ENCODE peak calls at places on chromosomes 7 and 10, in ten cellular contexts. B is AG04450; S is heart right ventricle; D is progenitor cell of endocrine pancreas; O is activated B cell treated with CpG ODN at 0.5 μM for 24 hours; V is osteocyte; X is spleen; L is CD8-positive, alpha-beta T cell; M is upper lobe of right lung; K is D721Med. Q is an unnamed sample.

GRCh38 chr10:120942806-120943413 is 91.7 kb downstream of the WDR11 start:
- DNase-seq in B (peak), D (peak), X (peak), V (peak), O (peak), L (peak), K (no peak), M (peak), S (peak), Q (peak)

GRCh38 chr10:116961305-116962251 is 43.4 kb downstream of the SHTN1 start:
- DNase-seq in S (no peak), D (no peak), B (no peak), O (no peak), V (no peak), X (no peak), L (no peak), K (no peak), M (no peak), Q (no peak)

GRCh38 chr10:27779462-27779861 is 33.8 kb upstream of the MKX start:
- DNase-seq in M (no peak), X (no peak), V (no peak), K (no peak), B (no peak), S (no peak), O (no peak), D (no peak), L (no peak), Q (no peak)

GRCh38 chr10:86197166-86197790 is 169.3 kb downstream of the GRID1 start:
- DNase-seq in V (peak), B (no peak), M (peak), L (no peak), O (no peak), X (peak), D (no peak), K (no peak), S (no peak), Q (no peak)

GRCh38 chr10:37819797-37820196 is 37.6 kb downstream of the ZNF248 start:
- DNase-seq in M (no peak), X (no peak), V (no peak), K (no peak), D (no peak), L (no peak), B (no peak), O (no peak), S (no peak), Q (no peak)

GRCh38 chr7:66505531-66506451 is 122.9 kb upstream of the KCTD7 start:
- DNase-seq in X (peak), K (no peak), V (no peak), L (peak), M (no peak), D (no peak), S (no peak), B (no peak), O (no peak), Q (no peak)

GRCh38 chr7:91778416-91778815 is 102.1 kb downstream of the MTERF1 start:
- DNase-seq in V (no peak), L (no peak), X (no peak), O (no peak), B (no peak), S (no peak), K (no peak), M (no peak), D (no peak), Q (no peak)

GRCh38 chr7:36289833-36290661 is 99.6 kb upstream of the ANLN start:
- DNase-seq in B (no peak), D (no peak), M (no peak), K (no peak), V (no peak), L (no peak), O (no peak), S (no peak), X (no peak), Q (no peak)

GRCh38 chr10:32379314-32379949 is 32.5 kb upstream of the EPC1 start:
- DNase-seq in D (no peak), O (no peak), X (no peak), S (peak), M (no peak), L (no peak), B (no peak), V (no peak), K (no peak), Q (peak)

GRCh38 chr7:135512135-135512887 is 2.4 kb upstream of the CNOT4 start:
- DNase-seq in D (no peak), O (no peak), X (no peak), M (no peak), K (no peak), V (no peak), L (peak), B (no peak), S (peak), Q (peak)

GRCh38 chr7:18461785-18462467 is 33.6 kb upstream of the HDAC9 start:
- DNase-seq in L (no peak), K (no peak), S (no peak), X (no peak), V (no peak), B (no peak), M (no peak), O (no peak), D (no peak), Q (no peak)

GRCh38 chr7:7517661-7518236 is 17.9 kb downstream of the COL28A1 start:
- DNase-seq in L (no peak), D (no peak), K (no peak), S (no peak), O (no peak), B (no peak), X (no peak), V (no peak), M (no peak), Q (peak)

GRCh38 chr10:109929501-109930219 is 6.3 kb upstream of the XPNPEP1 start:
- DNase-seq in M (no peak), L (no peak), K (no peak), O (no peak), V (no peak), S (no peak), X (no peak), B (no peak), D (no peak), Q (peak)

GRCh38 chr7:102128303-102128702 is 158.4 kb upstream of the SH2B2 start:
- DNase-seq in O (no peak), M (no peak), L (no peak), K (no peak), V (no peak), X (peak), B (no peak), S (no peak), D (no peak), Q (no peak)

GRCh38 chr10:55813451-55814170 is 547.4 kb downstream of the ZWINT start:
- DNase-seq in S (no peak), B (no peak), V (no peak), O (no peak), D (no peak), K (no peak), X (peak), L (no peak), M (no peak), Q (no peak)

GRCh38 chr10:29131952-29132820 is 156.7 kb upstream of the LYZL1 start:
- DNase-seq in X (no peak), V (peak), K (no peak), M (no peak), S (no peak), D (no peak), B (no peak), L (no peak), O (no peak), Q (peak)

GRCh38 chr10:73537288-73537687 is 41.5 kb upstream of the PPP3CB start:
- DNase-seq in X (no peak), D (no peak), O (no peak), L (no peak), M (no peak), B (no peak), K (no peak), S (no peak), V (no peak), Q (no peak)

GRCh38 chr10:73967022-73967429 is 30.9 kb upstream of the VCL start:
- DNase-seq in L (no peak), K (no peak), D (no peak), X (no peak), O (no peak), B (no peak), M (no peak), V (no peak), S (no peak), Q (no peak)

GRCh38 chr10:123301077-123301875 is 147.1 kb downstream of the BUB3 start:
- DNase-seq in X (no peak), S (peak), V (no peak), B (no peak), K (no peak), M (no peak), O (no peak), L (no peak), D (no peak), Q (peak)

GRCh38 chr7:115516341-115516740 is 514.2 kb downstream of the TFEC start:
- DNase-seq in D (no peak), V (no peak), L (no peak), B (no peak), K (no peak), S (no peak), O (no peak), X (no peak), M (no peak), Q (peak)

GRCh38 chr10:132537713-132538020 is at the start of gene INPP5A:
- DNase-seq in L (no peak), D (no peak), X (no peak), O (no peak), K (no peak), M (no peak), B (no peak), V (no peak), S (no peak), Q (no peak)

GRCh38 chr10:80517416-80518142 is 20.1 kb upstream of the SH2D4B start:
- DNase-seq in O (no peak), V (no peak), B (no peak), K (no peak), X (peak), M (no peak), D (no peak), S (no peak), L (no peak), Q (no peak)

GRCh38 chr7:15765753-15766152 is 79.3 kb upstream of the MEOX2 start:
- DNase-seq in D (no peak), B (no peak), O (no peak), M (no peak), V (no peak), L (no peak), X (no peak), S (peak), K (no peak), Q (no peak)

GRCh38 chr10:35217458-35217857 is 90.8 kb downstream of the CREM start:
- DNase-seq in V (no peak), M (no peak), O (no peak), K (no peak), X (no peak), D (no peak), B (no peak), S (peak), L (no peak), Q (no peak)

GRCh38 chr7:35624299-35625186 is 70.4 kb downstream of the HERPUD2 start:
- DNase-seq in S (peak), B (no peak), K (peak), M (no peak), V (no peak), L (peak), D (peak), X (no peak), O (peak), Q (peak)

GRCh38 chr10:131620904-131621303 is 279.9 kb upstream of the PPP2R2D start:
- DNase-seq in L (no peak), S (no peak), B (no peak), D (no peak), V (peak), K (no peak), O (no peak), X (no peak), M (no peak), Q (no peak)

GRCh38 chr10:80452069-80452468 is 2.0 kb upstream of the TSPAN14 start:
- DNase-seq in O (no peak), B (no peak), K (no peak), V (no peak), M (no peak), L (no peak), X (no peak), S (no peak), D (no peak), Q (no peak)

GRCh38 chr10:122876493-122876855 is 2.9 kb downstream of the FAM24B start:
- DNase-seq in B (no peak), X (no peak), S (no peak), V (no peak), L (no peak), D (no peak), K (no peak), O (no peak), M (no peak), Q (no peak)

GRCh38 chr10:89206402-89207180 is 526 bp downstream of the CH25H start:
- DNase-seq in V (peak), M (peak), S (no peak), X (peak), L (peak), B (no peak), D (no peak), K (no peak), O (peak), Q (peak)

GRCh38 chr10:113681533-113682470 is 2.1 kb downstream of the CASP7 start:
- DNase-seq in L (no peak), K (no peak), D (no peak), S (no peak), O (no peak), B (no peak), M (no peak), V (no peak), X (no peak), Q (peak)

GRCh38 chr10:72794260-72794659 is 99.3 kb upstream of the OIT3 start:
- DNase-seq in D (no peak), V (no peak), O (no peak), K (no peak), X (no peak), B (no peak), M (no peak), L (no peak), S (no peak), Q (peak)

GRCh38 chr7:28957064-28957821 is 887 bp downstream of the TRIL start:
- DNase-seq in S (no peak), V (no peak), O (no peak), D (peak), X (peak), L (no peak), B (no peak), K (no peak), M (peak), Q (no peak)

GRCh38 chr7:116809636-116810266 is 52.6 kb upstream of the CAPZA2 start:
- DNase-seq in V (no peak), X (no peak), S (peak), K (no peak), M (no peak), O (no peak), D (no peak), B (peak), L (no peak), Q (peak)

GRCh38 chr10:125559210-125559609 is 123.8 kb downstream of the TEX36 start:
- DNase-seq in X (no peak), K (no peak), M (no peak), S (no peak), L (no peak), O (no peak), V (no peak), D (no peak), B (no peak), Q (no peak)

GRCh38 chr7:45219801-45220200 is 62.2 kb downstream of the RAMP3 start:
- DNase-seq in D (no peak), X (peak), L (no peak), B (no peak), O (no peak), S (no peak), V (peak), M (no peak), K (no peak), Q (no peak)

GRCh38 chr7:80640841-80641240 is 2.4 kb downstream of the CD36 start:
- DNase-seq in B (no peak), L (no peak), D (no peak), K (no peak), M (no peak), S (no peak), O (no peak), X (no peak), V (no peak), Q (peak)

GRCh38 chr7:41315764-41316163 is 387.1 kb downstream of the INHBA start:
- DNase-seq in S (no peak), L (no peak), M (no peak), B (no peak), V (no peak), X (no peak), K (no peak), O (no peak), D (no peak), Q (no peak)

GRCh38 chr7:65915921-65916657 is 43.2 kb downstream of the VKORC1L1 start:
- DNase-seq in D (no peak), K (no peak), S (no peak), O (no peak), L (no peak), B (no peak), X (no peak), V (no peak), M (no peak), Q (no peak)

GRCh38 chr10:30435068-30435422 is 1.1 kb downstream of the MAP3K8 start:
- DNase-seq in D (no peak), K (no peak), S (peak), M (peak), B (no peak), V (peak), X (peak), O (no peak), L (no peak), Q (peak)

GRCh38 chr7:27141591-27142561 is 1.6 kb downstream of the HOXA5 start:
- DNase-seq in L (no peak), M (no peak), K (no peak), V (no peak), S (no peak), X (peak), O (no peak), D (no peak), B (no peak), Q (no peak)
- TF ChIP-seq CTCF in L (no peak), M (no peak), K (no peak), V (no peak), S (no peak), X (no peak), O (no peak), D (peak), B (peak), Q (no peak)

GRCh38 chr10:111098679-111099437 is 22.0 kb downstream of the ADRA2A start:
- DNase-seq in M (peak), S (no peak), D (no peak), B (no peak), K (no peak), L (peak), O (no peak), X (no peak), V (no peak), Q (peak)
- TF ChIP-seq CTCF in M (no peak), S (no peak), D (no peak), B (peak), K (no peak), L (no peak), O (no peak), X (no peak), V (no peak), Q (peak)

GRCh38 chr10:42744134-42744701 is 38.4 kb upstream of the BMS1 start:
- DNase-seq in D (no peak), L (no peak), S (no peak), V (no peak), K (no peak), B (no peak), X (no peak), O (no peak), M (no peak), Q (no peak)
- TF ChIP-seq CTCF in D (no peak), L (no peak), S (no peak), V (no peak), K (no peak), B (no peak), X (no peak), O (no peak), M (no peak), Q (no peak)

GRCh38 chr10:101566333-101567164 is 21.5 kb downstream of the POLL start:
- DNase-seq in D (peak), O (no peak), V (no peak), B (no peak), S (no peak), M (peak), X (no peak), L (no peak), K (no peak), Q (peak)
- TF ChIP-seq CTCF in D (peak), O (no peak), V (no peak), B (no peak), S (no peak), M (no peak), X (no peak), L (no peak), K (no peak), Q (no peak)

DNA sequence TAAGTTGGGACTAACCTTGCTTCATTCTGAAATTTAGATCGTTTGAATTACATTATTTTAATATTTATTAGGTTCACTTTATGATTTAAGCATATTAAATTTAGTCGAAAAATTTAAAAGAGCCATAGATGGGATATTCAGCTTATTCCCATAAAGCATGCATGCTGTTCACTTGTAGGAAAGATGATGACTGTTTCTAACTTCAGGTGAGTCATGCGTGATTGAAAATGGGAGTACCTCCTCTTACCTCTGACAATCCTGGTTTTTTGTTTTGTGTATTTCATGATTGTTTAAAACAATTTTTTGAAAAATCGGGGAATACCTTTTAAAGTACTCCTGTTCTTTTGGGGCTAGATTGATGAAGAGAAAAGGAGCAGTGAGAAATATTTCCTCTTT is 1.4 kb downstream of the TNKS2 start:
- DNase-seq in V (no peak), O (no peak), X (no peak), K (no peak), S (no peak), D (no peak), M (no peak), B (no peak), L (no peak), Q (no peak)
- TF ChIP-seq CTCF in V (no peak), O (no peak), X (no peak), K (no peak), S (no peak), D (no peak), M (no peak), B (no peak), L (no peak), Q (no peak)

GRCh38 chr7:1240296-1240820 is 7.7 kb downstream of the UNCX start:
- DNase-seq in L (no peak), X (peak), D (no peak), V (no peak), S (no peak), K (no peak), B (no peak), M (no peak), O (no peak), Q (no peak)
- TF ChIP-seq CTCF in L (no peak), X (no peak), D (no peak), V (no peak), S (no peak), K (no peak), B (no peak), M (no peak), O (no peak), Q (no peak)

DNA sequence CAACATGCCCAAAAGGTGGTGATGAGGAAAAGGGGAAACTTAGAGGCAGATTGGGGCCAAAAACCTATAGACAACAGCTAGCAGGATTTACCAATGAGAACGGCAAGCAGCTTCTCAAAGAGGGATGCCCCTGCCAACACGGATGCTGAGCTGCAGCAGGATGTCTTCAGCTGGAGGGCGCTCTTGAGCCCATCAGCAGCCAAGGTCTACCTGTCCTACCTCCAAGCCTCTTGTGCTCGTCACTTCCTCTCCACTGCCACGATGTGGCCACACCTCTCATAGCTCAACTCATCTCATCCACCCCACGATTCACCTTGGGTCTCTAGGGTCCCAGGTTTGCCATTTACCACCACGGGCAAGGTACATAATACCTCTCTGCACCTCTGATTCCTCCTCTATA is 36.5 kb downstream of the DLG5 start:
- DNase-seq in K (no peak), B (no peak), L (no peak), M (no peak), O (no peak), S (no peak), V (no peak), X (no peak), D (no peak), Q (no peak)
- TF ChIP-seq CTCF in K (peak), B (peak), L (no peak), M (no peak), O (no peak), S (no peak), V (peak), X (no peak), D (peak), Q (no peak)

GRCh38 chr10:70887804-70888800 is at the start of gene PCBD1:
- DNase-seq in V (no peak), X (peak), M (peak), K (no peak), S (peak), D (peak), O (peak), L (peak), B (peak), Q (peak)
- TF ChIP-seq CTCF in V (no peak), X (no peak), M (no peak), K (no peak), S (peak), D (no peak), O (no peak), L (no peak), B (no peak), Q (no peak)

GRCh38 chr7:139359366-139360209 is at the start of gene LUC7L2:
- DNase-seq in S (peak), O (peak), V (peak), B (peak), X (peak), D (peak), K (peak), M (peak), L (peak), Q (peak)
- TF ChIP-seq CTCF in S (peak), O (no peak), V (no peak), B (no peak), X (peak), D (no peak), K (peak), M (no peak), L (no peak), Q (no peak)

GRCh38 chr7:131302876-131303707 is 24.6 kb upstream of the MKLN1 start:
- DNase-seq in O (no peak), D (no peak), V (no peak), L (peak), S (peak), X (no peak), M (no peak), B (no peak), K (no peak), Q (peak)
- TF ChIP-seq CTCF in O (no peak), D (peak), V (peak), L (peak), S (peak), X (peak), M (peak), B (peak), K (peak), Q (peak)